ENCODE peak calls at places on chromosomes 6 and 20, in ten cellular contexts. E, K, R, F, P, W, L, C, H and A are unnamed samples.

GRCh38 chr6:159988983-159989454 is 20.1 kb downstream of the IGF2R start:
- DNase-seq in E (no peak), K (no peak), R (no peak), F (no peak), P (no peak), W (peak; percentile 80), L (no peak), C (no peak), H (no peak), A (no peak)

GRCh38 chr20:19815553-19815991 is 57.5 kb downstream of the RIN2 start:
- DNase-seq in E (no peak), K (no peak), R (peak; percentile 57), F (no peak), P (no peak), W (no peak), L (no peak), C (no peak), H (peak; percentile 70), A (no peak)

GRCh38 chr6:13794184-13794583 is 20.2 kb downstream of the MCUR1 start:
- DNase-seq in E (no peak), K (no peak), R (no peak), F (no peak), P (no peak), W (no peak), L (no peak), C (peak; percentile 63), H (no peak), A (no peak)

GRCh38 chr6:46199387-46199786 is 28.6 kb upstream of the ENPP5 start:
- DNase-seq in E (no peak), K (no peak), R (no peak), F (no peak), P (no peak), W (no peak), L (no peak), C (no peak), H (no peak), A (no peak)

GRCh38 chr6:41182069-41183034 is 18.6 kb downstream of the TREML2 start:
- DNase-seq in E (peak; percentile 84), K (peak; percentile 38), R (no peak), F (peak; percentile 49), P (peak; percentile 21), W (no peak), L (no peak), C (no peak), H (peak; percentile 59), A (peak; percentile 52)

GRCh38 chr6:113412589-113413367 is 444.4 kb upstream of the MARCKS start:
- DNase-seq in E (no peak), K (no peak), R (no peak), F (no peak), P (no peak), W (no peak), L (no peak), C (no peak), H (no peak), A (no peak)

GRCh38 chr6:158856261-158856660 is 37.1 kb upstream of the EZR start:
- DNase-seq in E (no peak), K (no peak), R (no peak), F (peak; percentile 59), P (no peak), W (no peak), L (no peak), C (no peak), H (no peak), A (no peak)

GRCh38 chr6:110363748-110364147 is 5.6 kb upstream of the METTL24 start:
- DNase-seq in E (no peak), K (no peak), R (peak; percentile 85), F (no peak), P (no peak), W (no peak), L (no peak), C (no peak), H (no peak), A (no peak)

DNA sequence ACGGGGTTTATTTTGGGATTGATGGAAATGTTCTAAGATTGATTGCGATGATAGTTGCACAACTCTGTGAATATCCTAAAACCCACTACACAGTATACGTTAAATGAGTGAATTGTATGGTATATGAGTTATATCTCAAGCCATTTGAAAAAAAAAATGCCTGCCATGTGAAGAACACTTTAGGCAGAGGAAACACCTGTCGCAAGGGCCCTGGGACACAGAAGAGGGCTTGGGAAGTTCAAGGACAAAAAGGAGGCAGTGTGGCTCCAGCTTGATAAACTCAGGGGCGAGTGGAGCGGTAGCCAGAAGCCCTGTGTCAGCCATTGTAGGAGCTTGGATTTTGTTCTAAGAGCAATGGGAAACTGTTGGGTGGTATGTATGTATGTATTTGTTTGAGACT is 37.0 kb downstream of the CEP250 start:
- DNase-seq in E (no peak), K (no peak), R (no peak), F (no peak), P (no peak), W (no peak), L (no peak), C (no peak), H (no peak), A (no peak)
- H3K27ac ChIP-seq in E (no peak overlapping the region), K (no peak overlapping the region), R (no peak overlapping the region), F (no peak overlapping the region), P (no peak overlapping the region), W (peak overlapping the region; percentile 92), L (no peak overlapping the region), C (no peak overlapping the region), H (no peak overlapping the region), A (no peak overlapping the region)

DNA sequence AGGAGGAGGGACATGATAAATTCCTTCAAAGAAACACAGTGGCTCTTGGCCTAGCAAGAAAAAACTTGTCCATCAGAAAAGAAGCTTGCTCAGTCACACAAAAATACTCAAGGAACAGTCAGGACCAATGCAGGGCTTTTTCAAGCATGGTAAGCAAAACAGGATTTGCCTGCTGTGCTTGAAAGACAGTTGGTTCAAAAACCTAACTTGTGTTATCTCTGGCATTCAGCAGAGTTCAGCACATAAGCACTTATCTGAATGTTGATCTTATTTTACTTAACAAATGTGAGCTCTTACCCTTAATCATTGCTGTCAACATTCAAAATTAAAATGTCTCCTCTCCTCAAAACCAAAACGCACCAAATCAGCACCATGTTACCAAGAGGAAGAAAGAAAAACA is 38.3 kb downstream of the ATG5 start:
- DNase-seq in E (no peak), K (no peak), R (no peak), F (no peak), P (no peak), W (no peak), L (no peak), C (no peak), H (no peak), A (no peak)
- TF ChIP-seq POLR2AphosphoS5 in E (no peak), K (no peak), R (no peak), F (no peak), P (no peak), W (no peak), L (no peak), C (no peak), H (no peak), A (no peak)

GRCh38 chr6:3230275-3231212 is 3.1 kb upstream of the TUBB2B start:
- DNase-seq in E (no peak), K (no peak), R (no peak), F (no peak), P (no peak), W (no peak), L (no peak), C (no peak), H (no peak), A (no peak)

GRCh38 chr6:3233321-3233720 is 5.9 kb upstream of the TUBB2B start:
- DNase-seq in E (no peak), K (no peak), R (no peak), F (no peak), P (no peak), W (no peak), L (no peak), C (no peak), H (no peak), A (no peak)

GRCh38 chr6:3232017-3232838 is 4.8 kb upstream of the TUBB2B start:
- DNase-seq in E (no peak), K (no peak), R (no peak), F (no peak), P (no peak), W (no peak), L (no peak), C (no peak), H (no peak), A (no peak)

GRCh38 chr6:3229566-3230274 is 2.3 kb upstream of the TUBB2B start:
- DNase-seq in E (no peak), K (no peak), R (no peak), F (no peak), P (no peak), W (no peak), L (no peak), C (no peak), H (no peak), A (no peak)

GRCh38 chr6:3231213-3232016 is 4.0 kb upstream of the TUBB2B start:
- DNase-seq in E (no peak), K (peak; percentile 84), R (peak; percentile 91), F (peak; percentile 82), P (peak; percentile 81), W (no peak), L (no peak), C (no peak), H (no peak), A (no peak)
- H3K4me3 ChIP-seq in E (no peak overlapping the region), K (peak overlapping the region; percentile 29), R (peak overlapping the region; percentile 61), F (peak overlapping the region; percentile 56), P (peak overlapping the region; percentile 53), W (peak overlapping the region; percentile 64), L (peak overlapping the region; percentile 71), C (peak overlapping the region; percentile 47), H (no peak overlapping the region), A (peak overlapping the region; percentile 55)

GRCh38 chr20:60352580-60352979 is 394.4 kb downstream of the CDH26 start:
- DNase-seq in E (no peak), K (no peak), R (no peak), F (no peak), P (no peak), W (no peak), L (no peak), C (no peak), H (no peak), A (no peak)

GRCh38 chr20:60352017-60352416 is 393.8 kb downstream of the CDH26 start:
- DNase-seq in E (no peak), K (no peak), R (no peak), F (no peak), P (no peak), W (no peak), L (no peak), C (no peak), H (no peak), A (no peak)

GRCh38 chr20:60354181-60354580 is 396.0 kb downstream of the CDH26 start:
- DNase-seq in E (no peak), K (no peak), R (no peak), F (no peak), P (no peak), W (no peak), L (no peak), C (no peak), H (no peak), A (no peak)

GRCh38 chr20:60345106-60345505 is 386.9 kb downstream of the CDH26 start:
- DNase-seq in E (no peak), K (no peak), R (no peak), F (no peak), P (no peak), W (no peak), L (no peak), C (no peak), H (no peak), A (no peak)

DNA sequence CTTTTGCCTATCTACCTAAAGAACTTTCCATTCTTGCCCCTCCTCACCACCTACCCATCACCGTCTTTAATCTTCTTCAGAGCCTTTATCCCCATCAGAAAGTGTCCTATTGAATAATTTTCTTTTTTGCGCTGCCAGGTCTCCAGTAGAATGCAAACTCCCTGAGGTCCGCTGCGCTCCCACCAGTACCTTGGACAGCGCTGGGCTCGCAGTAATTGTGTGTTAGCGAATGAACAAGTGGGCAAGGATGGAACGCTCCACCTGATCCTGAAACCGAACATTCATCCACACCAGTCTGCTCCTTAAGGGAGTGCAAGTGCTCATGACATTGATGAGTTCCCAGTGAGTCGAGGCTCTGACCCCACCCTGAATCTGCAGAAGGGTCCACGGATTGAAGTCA is 391.2 kb downstream of the CDH26 start:
- DNase-seq in E (no peak), K (no peak), R (no peak), F (no peak), P (no peak), W (no peak), L (no peak), C (no peak), H (no peak), A (no peak)
- H3K27ac ChIP-seq in E (no peak overlapping the region), K (no peak overlapping the region), R (no peak overlapping the region), F (no peak overlapping the region), P (no peak overlapping the region), W (no peak overlapping the region), L (no peak overlapping the region), C (no peak overlapping the region), H (no peak overlapping the region), A (no peak overlapping the region)